ENCODE peak calls at places on chromosomes 12 and 14, in six cellular contexts. Y, W, K, J, A and Z are unnamed samples.

GRCh38 chr14:103023881-103024473 is 33.4 kb downstream of the CDC42BPB start:
- DNase-seq in K (no peak), A (peak; percentile 61), J (no peak), W (peak; percentile 60), Y (no peak), Z (no peak)

GRCh38 chr14:63766616-63767015 is 38.8 kb upstream of the SGPP1 start:
- DNase-seq in Y (no peak), A (no peak), W (no peak), J (no peak), K (no peak), Z (no peak)

GRCh38 chr12:101021442-101021841 is 188.6 kb downstream of the SLC5A8 start:
- DNase-seq in Y (no peak), W (no peak), K (no peak), J (no peak), A (no peak), Z (no peak)

GRCh38 chr12:53984901-53985357 is at the start of gene HOXC10:
- DNase-seq in Y (peak; percentile 54), W (peak; percentile 22), A (peak; percentile 97), J (peak; percentile 8), K (peak; percentile 50), Z (peak; percentile 73)

GRCh38 chr14:100827751-100828447 is 2.0 kb downstream of the MEG3 start:
- DNase-seq in J (peak; percentile 44), W (peak; percentile 94), Y (no peak), A (no peak), K (no peak), Z (no peak)

GRCh38 chr12:34203866-34204620 is 181.7 kb downstream of the ALG10 start:
- DNase-seq in W (no peak), J (no peak), A (no peak), Y (no peak), K (no peak), Z (no peak)

GRCh38 chr12:92899388-92900001 is 29.6 kb downstream of the EEA1 start:
- DNase-seq in K (no peak), W (peak; percentile 98), Y (peak; percentile 69), A (peak; percentile 8), J (peak; percentile 96), Z (peak; percentile 34)

GRCh38 chr12:123036471-123037285 is 56.2 kb downstream of the ARL6IP4 start:
- DNase-seq in Y (no peak), A (no peak), K (no peak), W (no peak), J (no peak), Z (no peak)

GRCh38 chr12:47737936-47738335 is 12.6 kb upstream of the ENDOU start:
- DNase-seq in A (peak; percentile 40), J (no peak), Y (no peak), W (no peak), K (no peak), Z (no peak)

DNA sequence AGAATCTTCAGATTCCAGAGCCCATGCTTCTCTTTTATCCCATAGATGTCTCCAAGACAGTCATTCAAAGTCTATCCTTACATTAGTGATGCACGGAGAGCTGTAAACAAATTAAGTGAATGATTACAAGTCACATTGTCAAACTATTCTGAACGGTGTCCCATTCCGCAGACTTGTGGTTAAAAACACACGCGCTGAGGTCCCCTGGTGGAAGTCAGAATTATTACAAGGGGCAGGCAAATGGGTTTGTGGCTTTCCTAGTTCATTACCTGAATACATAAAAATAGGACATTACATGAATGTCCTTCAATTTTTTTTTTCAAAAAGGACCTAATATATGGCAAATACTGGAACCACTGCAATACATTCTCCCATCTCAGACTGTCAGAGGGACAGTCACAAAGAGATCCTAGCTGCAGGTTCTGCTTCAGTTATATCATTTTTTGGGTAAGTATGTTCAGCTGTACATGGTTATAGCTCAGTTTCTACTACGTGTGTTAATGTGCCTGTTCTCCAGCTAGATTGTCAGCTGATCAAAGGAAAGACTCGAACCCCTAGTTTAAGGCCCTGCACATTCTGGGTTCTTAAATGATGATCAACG is 53.1 kb upstream of the STON2 start:
- DNase-seq in K (peak; percentile 36), A (peak; percentile 65), W (peak; percentile 78), Y (peak; percentile 52), J (peak; percentile 42), Z (peak; percentile 63)
- H3K4me3 ChIP-seq in K (no peak overlapping the region), A (peak overlapping the region; percentile 21), W (no peak overlapping the region), Y (no peak overlapping the region), J (no peak overlapping the region), Z (no peak overlapping the region)

GRCh38 chr14:105411985-105412767 is 7.5 kb upstream of the MTA1 start:
- DNase-seq in Y (no peak), W (no peak), K (no peak), A (peak; percentile 48), J (no peak), Z (no peak)
- H3K4me3 ChIP-seq in Y (no peak overlapping the region), W (no peak overlapping the region), K (no peak overlapping the region), A (no peak overlapping the region), J (no peak overlapping the region), Z (no peak overlapping the region)

DNA sequence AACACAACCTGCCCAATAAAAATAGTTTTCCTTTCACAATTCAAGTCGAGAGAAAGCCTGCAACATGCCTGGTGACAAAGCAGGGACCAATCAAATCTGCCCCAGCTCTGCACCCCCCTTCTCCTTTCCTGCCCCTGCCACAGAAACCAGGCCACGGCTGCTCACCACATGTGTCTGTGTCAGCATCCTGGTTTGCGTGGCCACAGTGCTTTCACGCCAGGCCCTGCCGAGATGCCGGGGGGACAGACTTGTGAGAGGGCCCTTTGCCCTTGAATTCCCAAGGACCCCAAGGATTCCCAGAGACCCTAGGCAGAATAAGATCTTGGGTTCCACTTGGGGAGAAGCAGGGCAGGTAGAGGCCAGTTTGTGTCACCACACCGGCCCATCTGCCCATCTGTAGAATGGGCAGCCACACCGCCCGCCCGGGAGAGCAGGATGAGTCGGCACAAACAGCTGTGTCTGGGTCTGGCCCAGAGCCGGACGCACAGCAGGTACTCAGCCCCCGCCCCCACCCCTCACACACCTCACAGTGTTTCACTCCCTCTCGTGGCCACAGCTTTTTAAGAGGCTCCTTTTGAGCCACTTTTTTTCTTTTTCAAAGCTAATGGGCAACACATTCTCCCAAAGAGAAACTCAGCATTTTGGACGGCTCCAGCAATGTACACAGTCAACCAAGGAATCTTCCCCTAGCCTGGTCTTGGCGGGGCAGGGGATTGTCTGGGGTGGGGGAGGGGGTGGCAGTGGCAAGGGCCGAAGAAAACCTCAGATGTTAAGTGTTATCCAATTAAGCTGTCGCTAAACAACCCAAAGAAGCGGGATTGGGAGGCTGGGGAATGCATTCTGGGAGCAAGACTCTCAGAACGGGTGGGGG is 41.5 kb downstream of the BCL11B start:
- DNase-seq in K (peak; percentile 89), Y (no peak), A (no peak), W (no peak), J (no peak), Z (no peak)
- H3K4me3 ChIP-seq in K (peak overlapping the region; percentile 39), Y (no peak overlapping the region), A (no peak overlapping the region), W (no peak overlapping the region), J (no peak overlapping the region), Z (no peak overlapping the region)

GRCh38 chr14:89219056-89219455 is 198.0 kb downstream of the FOXN3 start:
- DNase-seq in K (no peak), J (no peak), W (no peak), Y (no peak), A (no peak), Z (no peak)

GRCh38 chr14:89217876-89218275 is 199.2 kb downstream of the FOXN3 start:
- DNase-seq in W (no peak), A (no peak), Y (no peak), K (no peak), J (no peak), Z (no peak)

GRCh38 chr14:89212386-89213235 is 204.4 kb downstream of the FOXN3 start:
- DNase-seq in Y (no peak), A (peak; percentile 73), J (no peak), K (no peak), W (no peak), Z (no peak)

GRCh38 chr14:89214221-89214965 is 202.6 kb downstream of the FOXN3 start:
- DNase-seq in J (no peak), Y (peak; percentile 91), A (peak; percentile 36), K (no peak), W (no peak), Z (peak; percentile 96)

GRCh38 chr14:89215166-89215940 is 201.7 kb downstream of the FOXN3 start:
- DNase-seq in Y (no peak), A (no peak), J (no peak), W (no peak), K (no peak), Z (no peak)
- H3K4me3 ChIP-seq in Y (no peak overlapping the region), A (no peak overlapping the region), J (no peak overlapping the region), W (no peak overlapping the region), K (no peak overlapping the region), Z (no peak overlapping the region)

DNA sequence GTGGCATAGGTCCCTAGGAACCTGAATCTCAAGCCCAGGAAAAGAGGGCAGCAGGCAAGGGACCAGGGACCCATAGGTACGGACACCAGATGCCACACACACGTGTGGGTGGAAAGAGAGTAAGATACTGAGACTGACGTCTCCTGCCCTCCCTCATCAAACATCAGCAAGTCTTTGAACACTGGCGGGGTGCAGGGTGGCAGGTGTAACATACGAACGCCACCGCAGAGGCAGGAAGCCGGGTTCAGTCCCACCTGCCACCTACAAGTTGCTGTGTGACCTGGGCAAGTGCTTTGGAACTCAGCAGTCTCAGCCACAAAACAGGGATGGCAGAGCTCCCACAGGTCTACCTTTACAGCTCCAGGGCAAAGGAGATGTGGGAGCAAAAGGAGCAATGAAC is 11.1 kb downstream of the ACTN1 start:
- DNase-seq in K (peak; percentile 92), J (no peak), Y (no peak), A (no peak), W (no peak), Z (no peak)
- H3K4me3 ChIP-seq in K (peak overlapping the region; percentile 48), J (no peak overlapping the region), Y (no peak overlapping the region), A (no peak overlapping the region), W (no peak overlapping the region), Z (no peak overlapping the region)

GRCh38 chr12:98275131-98275475 is 240.3 kb upstream of the TMPO start:
- DNase-seq in K (no peak), W (no peak), A (no peak), J (no peak), Y (no peak), Z (no peak)
- H3K4me3 ChIP-seq in K (no peak overlapping the region), W (no peak overlapping the region), A (no peak overlapping the region), J (no peak overlapping the region), Y (no peak overlapping the region), Z (no peak overlapping the region)

GRCh38 chr12:78087363-78087675 is 256.6 kb downstream of the NAV3 start:
- DNase-seq in W (peak; percentile 59), A (no peak), J (no peak), Y (no peak), K (no peak), Z (no peak)

GRCh38 chr12:78086553-78087362 is 256.1 kb downstream of the NAV3 start:
- DNase-seq in W (peak; percentile 41), A (peak; percentile 44), Y (no peak), K (no peak), J (no peak), Z (no peak)

GRCh38 chr12:78085562-78086182 is 255.0 kb downstream of the NAV3 start:
- DNase-seq in A (no peak), J (no peak), K (no peak), Y (no peak), W (peak; percentile 47), Z (no peak)

GRCh38 chr12:78088391-78088832 is 257.7 kb downstream of the NAV3 start:
- DNase-seq in K (no peak), W (peak; percentile 65), A (no peak), Y (no peak), J (no peak), Z (no peak)
- H3K4me3 ChIP-seq in K (no peak overlapping the region), W (peak overlapping the region; percentile 18), A (peak overlapping the region; percentile 49), Y (no peak overlapping the region), J (no peak overlapping the region), Z (no peak overlapping the region)

DNA sequence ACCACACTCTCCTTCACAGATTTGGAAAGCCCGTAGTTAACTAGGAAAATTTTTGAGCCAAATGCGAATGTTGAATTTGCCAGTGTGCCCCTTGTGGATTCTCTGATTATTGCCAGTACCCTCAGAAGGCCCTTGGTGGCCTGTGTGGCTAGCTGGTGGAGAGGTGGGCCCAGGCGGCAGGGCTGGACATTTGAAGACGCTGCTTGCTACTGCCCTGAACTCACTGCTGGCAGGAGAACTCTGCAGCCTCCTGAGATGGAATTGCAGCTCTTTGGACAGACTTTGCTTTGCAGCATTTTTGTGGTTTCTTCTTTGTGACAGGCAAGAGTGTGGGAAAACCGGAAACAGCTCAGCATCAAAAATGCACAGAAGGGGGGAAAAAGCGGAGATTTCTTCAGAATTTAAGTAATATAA is 97.6 kb downstream of the TGFB3 start:
- DNase-seq in K (no peak), W (peak; percentile 97), Y (no peak), A (peak; percentile 21), J (peak; percentile 94), Z (no peak)
- H3K4me3 ChIP-seq in K (no peak overlapping the region), W (no peak overlapping the region), Y (no peak overlapping the region), A (no peak overlapping the region), J (no peak overlapping the region), Z (no peak overlapping the region)